ENCODE peak calls at places on chromosomes 13 and 19, in five cellular contexts. S is HCT116, P is WTC11, E is HepG2, T is K562. M is an unnamed sample.

GRCh38 chr13:78743972-78744371 is 85.0 kb upstream of the OBI1 start:
- DNase-seq in S (no peak), P (no peak), E (no peak), T (no peak), M (no peak)

GRCh38 chr13:65417953-65418352 is 1812.2 kb downstream of the PCDH9 start:
- DNase-seq in S (no peak), P (no peak), E (no peak), T (no peak), M (no peak)

GRCh38 chr13:112762690-112763080 is 72.8 kb downstream of the ATP11A start:
- DNase-seq in S (no peak), P (no peak), E (no peak), T (no peak), M (no peak)

GRCh38 chr13:113460064-113460555 is 6.8 kb upstream of the ADPRHL1 start:
- DNase-seq in S (no peak), P (no peak), E (no peak), T (no peak), M (no peak)

GRCh38 chr13:112820318-112820717 is 130.5 kb downstream of the ATP11A start:
- DNase-seq in S (no peak), P (peak; percentile 7), E (no peak), T (no peak), M (no peak)

GRCh38 chr19:40530091-40530901 is 46.4 kb upstream of the SHKBP1 start:
- DNase-seq in S (no peak), P (peak; percentile 81), E (no peak), T (peak; percentile 97), M (peak; percentile 74)

GRCh38 chr19:11209892-11210655 is 12.7 kb upstream of the KANK2 start:
- DNase-seq in S (no peak), P (no peak), E (no peak), T (no peak), M (no peak)

GRCh38 chr13:31274345-31274870 is 74.6 kb downstream of the B3GLCT start:
- DNase-seq in S (no peak), P (no peak), E (no peak), T (no peak), M (no peak)

GRCh38 chr19:23823952-23824389 is 65.3 kb upstream of the ZNF681 start:
- DNase-seq in S (no peak), P (peak; percentile 50), E (peak; percentile 9), T (peak; percentile 16), M (no peak)

GRCh38 chr13:45861352-45861751 is 9.8 kb upstream of the SIAH3 start:
- DNase-seq in S (no peak), P (no peak), E (no peak), T (no peak), M (no peak)

DNA sequence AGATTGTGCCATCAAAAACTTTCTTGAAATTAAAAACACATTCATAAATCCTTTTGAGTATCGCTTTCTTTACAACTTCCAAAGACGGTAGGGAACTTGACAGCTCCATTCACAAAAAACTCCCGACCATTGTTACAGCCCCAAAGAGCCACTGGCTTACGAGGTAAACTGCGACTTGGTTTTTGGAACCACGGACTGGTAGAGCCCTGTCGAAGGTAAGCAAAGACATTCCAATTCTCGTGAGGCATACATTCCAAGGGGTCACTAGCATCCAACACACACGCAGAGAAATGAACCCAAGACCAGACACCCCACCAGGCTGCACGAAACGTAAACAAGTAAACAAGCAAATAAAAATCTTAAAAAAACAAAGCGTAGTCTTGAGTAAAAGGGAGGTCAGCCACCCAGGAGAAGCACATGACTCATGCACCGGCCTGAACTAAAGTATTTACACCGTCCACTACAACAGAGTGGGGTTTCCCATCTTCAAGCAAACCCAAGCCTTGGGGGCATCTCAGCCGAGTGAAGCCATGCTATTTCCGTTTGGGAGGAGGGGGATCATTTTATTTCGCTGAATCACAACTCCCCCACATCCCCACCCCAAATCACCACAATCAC is 1.4 kb downstream of the BRD4 start:
- DNase-seq in S (no peak), P (no peak), E (no peak), T (no peak), M (no peak)
- TF ChIP-seq SP1 in S (no peak), P (no peak), E (no peak), T (no peak), M (no peak)

GRCh38 chr19:16366056-16366432 is 41.4 kb downstream of the KLF2 start:
- DNase-seq in S (no peak), P (no peak), E (no peak), T (no peak), M (no peak)
- TF ChIP-seq SP1 in S (no peak), P (no peak), E (no peak), T (no peak), M (no peak)

DNA sequence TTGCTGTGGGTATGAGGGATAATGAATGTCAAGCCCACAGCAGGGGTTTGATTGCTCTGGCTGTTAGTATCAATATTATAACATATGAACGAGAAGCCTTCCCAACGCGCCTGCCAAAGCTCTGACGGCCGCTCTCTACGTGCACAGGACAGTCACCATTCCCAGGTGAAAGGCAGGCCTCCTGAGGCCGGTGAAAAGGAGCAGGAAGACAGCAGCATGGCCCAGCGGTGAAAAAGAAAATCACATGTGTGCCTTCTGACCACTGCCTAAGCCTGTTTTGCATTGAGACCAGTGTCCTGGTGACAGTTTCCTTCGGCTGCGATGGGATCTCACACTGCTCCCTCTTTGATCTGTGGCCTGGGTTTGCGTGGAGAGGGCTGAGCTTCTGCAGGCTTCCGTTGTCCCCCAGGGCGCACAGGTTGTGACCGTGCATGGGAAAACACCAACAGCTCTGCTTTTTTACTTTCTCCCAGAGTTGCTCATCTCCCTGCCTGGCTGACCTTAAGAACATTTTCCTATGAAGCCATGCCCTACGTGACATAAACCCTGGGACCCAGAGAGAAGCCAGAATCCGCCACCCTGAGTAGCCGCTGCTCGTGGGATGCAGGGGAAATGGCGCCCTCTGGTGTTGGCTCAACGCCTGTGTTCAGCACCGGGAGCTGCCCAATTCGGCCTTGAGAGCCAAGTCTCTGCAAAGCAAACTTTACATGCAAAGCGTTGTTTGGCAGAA is 112.0 kb upstream of the GPR12 start:
- DNase-seq in S (peak; percentile 24), P (peak; percentile 88), E (peak; percentile 31), T (peak; percentile 59), M (peak; percentile 75)
- TF ChIP-seq SP1 in S (no peak), P (no peak), E (no peak), T (no peak), M (no peak)

DNA sequence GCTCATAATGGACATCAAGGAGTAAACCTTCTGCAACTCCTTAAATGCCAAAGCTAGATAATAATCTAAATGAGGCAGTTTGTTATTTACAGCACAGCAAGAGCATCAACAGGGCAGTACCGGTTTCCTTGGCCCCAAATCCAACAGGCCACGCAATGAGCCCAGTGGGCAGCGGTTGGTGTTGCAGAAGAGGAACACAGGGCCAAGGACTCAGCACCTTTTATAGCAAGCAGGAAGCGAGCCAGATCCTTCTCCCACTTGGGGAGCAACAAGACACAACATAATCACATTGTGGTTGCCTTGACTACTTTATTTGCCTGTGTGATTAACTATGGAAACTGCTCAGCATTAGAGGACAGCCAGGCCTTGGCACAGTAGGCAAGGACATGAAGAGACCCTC is 67.0 kb upstream of the HTR2A start:
- DNase-seq in S (no peak), P (no peak), E (no peak), T (no peak), M (no peak)
- TF ChIP-seq SP1 in S (no peak), P (no peak), E (no peak), T (no peak), M (no peak)

DNA sequence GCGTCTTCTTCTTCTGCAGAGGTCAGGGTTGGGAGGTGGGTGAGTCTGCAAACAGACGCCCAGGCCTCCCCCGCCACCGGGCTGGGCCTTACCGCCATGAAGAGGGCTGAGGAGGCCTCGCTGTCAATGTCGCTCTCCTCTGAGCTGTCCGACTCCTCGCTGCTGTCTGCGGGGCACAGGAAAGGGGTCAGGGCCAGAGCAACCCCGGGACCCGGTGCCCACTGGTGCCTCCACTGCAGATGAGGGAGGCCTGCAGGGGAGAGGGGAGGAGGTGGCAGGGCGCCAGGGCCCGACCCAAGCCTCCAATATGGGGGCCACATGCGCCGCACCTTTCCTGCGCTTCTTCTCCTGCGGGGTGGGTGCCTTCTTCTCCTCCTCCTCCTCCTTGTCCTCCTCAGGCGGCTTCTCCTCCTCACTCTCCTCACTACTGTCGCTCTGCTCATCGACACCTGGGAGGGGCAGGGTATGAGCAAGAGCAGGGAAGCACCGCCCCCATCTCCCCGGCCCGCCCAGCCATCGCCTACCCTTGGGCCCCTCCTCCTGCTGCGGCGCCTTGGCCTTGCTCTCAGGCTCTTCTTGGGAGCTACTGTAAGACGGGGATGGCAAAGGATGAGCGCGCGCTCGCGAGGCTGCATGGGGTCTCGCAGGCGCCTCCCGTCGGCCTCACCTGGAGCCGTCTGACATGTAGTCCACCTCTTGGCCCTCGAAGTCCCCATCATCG is 5.5 kb upstream of the PSPN start:
- DNase-seq in S (no peak), P (no peak), E (no peak), T (peak; percentile 43), M (no peak)
- TF ChIP-seq SP1 in S (no peak), P (no peak), E (no peak), T (no peak), M (no peak)

DNA sequence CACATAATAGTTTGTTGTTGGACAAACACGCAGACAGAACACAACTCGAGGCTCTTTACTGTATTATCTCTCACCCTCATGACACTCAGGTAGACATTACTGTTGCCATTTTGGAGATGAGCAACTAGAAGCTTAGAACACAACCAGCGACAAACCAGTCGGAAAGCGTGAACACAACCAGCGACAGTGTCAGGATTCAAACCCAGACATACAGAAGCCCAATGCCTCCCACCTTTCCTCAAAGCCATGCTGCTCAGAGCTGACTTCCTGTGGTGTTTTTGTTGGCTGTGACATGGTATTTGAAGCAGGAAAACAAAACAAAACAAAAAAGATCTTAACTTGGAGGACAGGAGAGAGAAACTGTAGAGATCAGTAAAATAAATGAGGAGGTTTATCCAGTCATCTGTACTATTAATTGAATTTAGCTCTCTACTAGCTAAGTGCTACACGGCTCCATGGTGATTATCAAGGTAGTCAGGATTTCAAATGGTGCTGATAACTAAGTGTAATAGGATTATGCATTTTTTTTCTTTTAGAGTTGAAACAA is 92.1 kb downstream of the STARD13 start:
- DNase-seq in S (no peak), P (no peak), E (no peak), T (no peak), M (no peak)
- TF ChIP-seq SP1 in S (no peak), P (no peak), E (no peak), T (no peak), M (no peak)

GRCh38 chr19:1725100-1726064 is 27.9 kb upstream of the ONECUT3 start:
- DNase-seq in S (no peak), P (peak; percentile 78), E (peak; percentile 25), T (peak; percentile 100), M (peak; percentile 99)
- TF ChIP-seq SP1 in S (no peak), P (peak; percentile 60), E (no peak), T (no peak), M (no peak)

M was measured in HEK293T.